ENCODE peak calls at places on chromosomes 16 and 17, in ten cellular contexts. H, B, X, K, I, N, D, T, S and A are unnamed samples.
A peak's percentile ranks its signal among the peaks of the same experiment; 100 is the strongest.

GRCh38 chr16:24188143-24188542 is 68.0 kb upstream of the CACNG3 start:
- DNase-seq in H (no peak), B (no peak), X (no peak), K (no peak), I (no peak), N (no peak), D (no peak), T (no peak), S (no peak), A (no peak)

GRCh38 chr17:68246271-68247028 is 1.4 kb upstream of the AMZ2 start:
- DNase-seq in H (no peak), B (no peak), X (no peak), K (no peak), I (peak; percentile 84), N (no peak), D (peak; percentile 58), T (no peak), S (no peak), A (no peak)

GRCh38 chr17:35433075-35433894 is 985 bp upstream of the SLFN12 start:
- DNase-seq in H (peak; percentile 36), B (peak; percentile 98), X (peak; percentile 99), K (peak; percentile 88), I (peak; percentile 80), N (peak; percentile 87), D (peak; percentile 62), T (peak; percentile 70), S (peak; percentile 98), A (no peak)

GRCh38 chr17:75238684-75239191 is 22.7 kb downstream of the GGA3 start:
- DNase-seq in H (peak; percentile 80), B (peak; percentile 57), X (peak; percentile 77), K (peak; percentile 77), I (peak; percentile 86), N (peak; percentile 46), D (peak; percentile 71), T (peak; percentile 75), S (peak; percentile 43), A (peak; percentile 59)

GRCh38 chr16:22055881-22056280 is 36.5 kb upstream of the VWA3A start:
- DNase-seq in H (peak; percentile 59), B (peak; percentile 22), X (no peak), K (no peak), I (no peak), N (no peak), D (no peak), T (no peak), S (no peak), A (no peak)

GRCh38 chr17:16449121-16449570 is 33.8 kb downstream of the TRPV2 start:
- DNase-seq in H (no peak), B (no peak), X (peak; percentile 27), K (peak; percentile 50), I (no peak), N (no peak), D (no peak), T (no peak), S (no peak), A (no peak)

GRCh38 chr17:3794890-3795757 is 5.9 kb downstream of the ITGAE start:
- DNase-seq in H (peak; percentile 26), B (no peak), X (no peak), K (no peak), I (no peak), N (no peak), D (no peak), T (no peak), S (no peak), A (no peak)

GRCh38 chr16:49345829-49346228 is 27.8 kb upstream of the C16orf78 start:
- DNase-seq in H (peak; percentile 80), B (no peak), X (peak; percentile 3), K (peak; percentile 8), I (no peak), N (no peak), D (no peak), T (no peak), S (no peak), A (no peak)

GRCh38 chr16:86570542-86571196 is 4.0 kb downstream of the FOXC2 start:
- DNase-seq in H (no peak), B (no peak), X (no peak), K (no peak), I (no peak), N (no peak), D (no peak), T (no peak), S (no peak), A (no peak)

GRCh38 chr16:56388209-56388608 is 37.1 kb downstream of the AMFR start:
- DNase-seq in H (no peak), B (no peak), X (no peak), K (no peak), I (no peak), N (no peak), D (no peak), T (no peak), S (no peak), A (no peak)

GRCh38 chr17:38451840-38452529 is 23.7 kb downstream of the ARHGAP23 start:
- DNase-seq in H (peak; percentile 65), B (peak; percentile 91), X (peak; percentile 97), K (no peak), I (no peak), N (no peak), D (peak; percentile 75), T (no peak), S (peak; percentile 79), A (no peak)

GRCh38 chr16:20291807-20292206 is 35.5 kb downstream of the GP2 start:
- DNase-seq in H (peak; percentile 37), B (no peak), X (no peak), K (no peak), I (no peak), N (no peak), D (no peak), T (no peak), S (no peak), A (no peak)

GRCh38 chr17:55175788-55176425 is 88.9 kb upstream of the HLF start:
- DNase-seq in H (no peak), B (no peak), X (no peak), K (no peak), I (no peak), N (no peak), D (no peak), T (no peak), S (no peak), A (no peak)

GRCh38 chr17:9148908-9149536 is 127.7 kb downstream of the NTN1 start:
- DNase-seq in H (no peak), B (no peak), X (no peak), K (no peak), I (no peak), N (no peak), D (no peak), T (no peak), S (no peak), A (no peak)

GRCh38 chr17:72971513-72971880 is 121.0 kb downstream of the SLC39A11 start:
- DNase-seq in H (no peak), B (no peak), X (no peak), K (no peak), I (no peak), N (no peak), D (no peak), T (no peak), S (no peak), A (no peak)

GRCh38 chr17:78680436-78680835 is 101.6 kb downstream of the CYTH1 start:
- DNase-seq in H (no peak), B (no peak), X (peak; percentile 53), K (peak; percentile 70), I (peak; percentile 6), N (no peak), D (no peak), T (peak; percentile 2), S (no peak), A (no peak)
- H3K27ac ChIP-seq in H (no peak overlapping the region), B (no peak overlapping the region), X (no peak overlapping the region), K (peak overlapping the region; percentile 69), I (no peak overlapping the region), N (no peak overlapping the region), D (no peak overlapping the region), T (no peak overlapping the region), S (no peak overlapping the region), A (no peak overlapping the region)

GRCh38 chr17:5182597-5183409 is 8.9 kb downstream of the ZNF594 start:
- DNase-seq in H (no peak), B (no peak), X (no peak), K (no peak), I (no peak), N (no peak), D (no peak), T (no peak), S (no peak), A (no peak)
- H3K9me3 ChIP-seq in H (peaks cover 95% of the 10 kb centered on the region), B (peaks cover 37% of the 10 kb centered on the region), X (peaks cover 13% of the 10 kb centered on the region), K (peaks cover 38% of the 10 kb centered on the region), I (peaks cover 100% of the 10 kb centered on the region), N (peaks cover 40% of the 10 kb centered on the region), D (peaks cover 55% of the 10 kb centered on the region), T (peaks cover 86% of the 10 kb centered on the region), S (peaks cover 74% of the 10 kb centered on the region), A (peaks cover 91% of the 10 kb centered on the region)

GRCh38 chr17:77364381-77364911 is 223.7 kb downstream of the SEC14L1 start:
- DNase-seq in H (no peak), B (no peak), X (no peak), K (no peak), I (peak; percentile 67), N (no peak), D (no peak), T (peak; percentile 56), S (no peak), A (no peak)

GRCh38 chr17:77364941-77365583 is 224.3 kb downstream of the SEC14L1 start:
- DNase-seq in H (no peak), B (no peak), X (no peak), K (no peak), I (no peak), N (no peak), D (no peak), T (no peak), S (no peak), A (no peak)

GRCh38 chr17:77365584-77366186 is 224.9 kb downstream of the SEC14L1 start:
- DNase-seq in H (no peak), B (no peak), X (peak; percentile 84), K (peak; percentile 82), I (peak; percentile 67), N (no peak), D (peak; percentile 67), T (peak; percentile 66), S (peak; percentile 66), A (no peak)

GRCh38 chr17:77366558-77367245 is 225.9 kb downstream of the SEC14L1 start:
- DNase-seq in H (no peak), B (no peak), X (peak; percentile 74), K (no peak), I (peak; percentile 78), N (no peak), D (peak; percentile 71), T (no peak), S (no peak), A (no peak)

GRCh38 chr17:77366206-77366557 is 225.4 kb downstream of the SEC14L1 start:
- DNase-seq in H (no peak), B (no peak), X (no peak), K (no peak), I (peak; percentile 43), N (no peak), D (peak; percentile 37), T (no peak), S (no peak), A (no peak)
- H3K27ac ChIP-seq in H (no peak overlapping the region), B (no peak overlapping the region), X (no peak overlapping the region), K (peak overlapping the region; percentile 58), I (peak overlapping the region; percentile 54), N (peak overlapping the region; percentile 8), D (no peak overlapping the region), T (no peak overlapping the region), S (peak overlapping the region; percentile 96), A (no peak overlapping the region)

DNA sequence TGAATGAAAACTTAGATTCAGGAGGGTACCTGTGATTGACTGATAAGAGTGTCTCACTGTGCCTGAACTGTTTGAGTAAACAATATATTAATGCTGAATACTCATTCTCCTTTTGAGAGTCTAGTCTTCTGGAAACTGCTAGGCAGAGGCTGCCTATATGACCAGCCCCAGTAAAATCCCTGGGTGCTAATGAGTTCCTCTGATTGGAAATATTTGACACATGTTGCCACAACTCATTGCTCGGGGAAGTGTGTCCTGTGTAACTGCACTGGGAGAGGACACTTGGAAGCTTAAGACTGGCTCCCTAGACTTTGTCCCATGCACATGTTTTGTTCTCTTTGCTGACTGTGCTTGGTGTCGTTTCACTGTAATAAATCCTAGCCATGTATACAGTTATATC is 108.7 kb upstream of the NACA2 start:
- DNase-seq in H (no peak), B (no peak), X (no peak), K (no peak), I (no peak), N (no peak), D (no peak), T (no peak), S (no peak), A (no peak)
- H3K9me3 ChIP-seq in H (peaks cover 43% of the 10 kb centered on the region), B (peaks cover 4% of the 10 kb centered on the region), X (no peaks in the 10 kb centered on the region), K (peaks cover 15% of the 10 kb centered on the region), I (peaks cover 67% of the 10 kb centered on the region), N (peaks cover 6% of the 10 kb centered on the region), D (no peaks in the 10 kb centered on the region), T (peaks cover 33% of the 10 kb centered on the region), S (peaks cover 3% of the 10 kb centered on the region), A (peaks cover 8% of the 10 kb centered on the region)